ENCODE peak calls at places on chromosomes 7 and 10, in five cellular contexts. W, D, B, R and U are unnamed samples.

GRCh38 chr10:72709041-72709440 is 17.1 kb downstream of the MCU start:
- DNase-seq in B (no peak), R (no peak), W (no peak), D (no peak), U (peak)

GRCh38 chr7:133355325-133355708 is 102.4 kb downstream of the EXOC4 start:
- DNase-seq in W (no peak), R (no peak), D (no peak), B (peak), U (peak)

GRCh38 chr10:129658673-129659072 is 191.6 kb downstream of the MGMT start:
- DNase-seq in R (no peak), B (peak), W (no peak), D (no peak), U (no peak)

GRCh38 chr7:90401989-90402388 is 1.3 kb upstream of the CLDN12 start:
- DNase-seq in D (no peak), W (no peak), R (no peak), B (peak), U (peak)

GRCh38 chr10:18594574-18595156 is 56.7 kb downstream of the NSUN6 start:
- DNase-seq in W (no peak), D (no peak), B (peak), R (no peak), U (peak)

GRCh38 chr7:25953859-25954258 is 198.1 kb upstream of the NFE2L3 start:
- DNase-seq in D (no peak), B (no peak), W (no peak), R (no peak), U (no peak)

GRCh38 chr10:87860156-87860795 is 3.1 kb downstream of the KLLN start:
- DNase-seq in B (peak), W (peak), D (peak), R (no peak), U (peak)

GRCh38 chr7:133020501-133020900 is 61.4 kb downstream of the CHCHD3 start:
- DNase-seq in R (no peak), W (no peak), D (no peak), B (no peak), U (no peak)

GRCh38 chr10:122701652-122702051 is 2.0 kb upstream of the C10orf120 start:
- DNase-seq in R (no peak), W (no peak), D (no peak), B (no peak), U (no peak)

GRCh38 chr10:79468015-79468560 is 22.7 kb upstream of the ZCCHC24 start:
- DNase-seq in W (no peak), B (no peak), D (no peak), R (no peak), U (no peak)

GRCh38 chr10:59177031-59177861 is 803 bp downstream of the PHYHIPL start:
- DNase-seq in R (no peak), B (peak), D (peak), W (no peak), U (peak)

GRCh38 chr10:132337019-132337418 is 5.0 kb downstream of the LRRC27 start:
- DNase-seq in R (no peak), D (no peak), B (no peak), W (no peak), U (no peak)

GRCh38 chr10:17673517-17674051 is 29.6 kb downstream of the STAM start:
- DNase-seq in W (no peak), D (no peak), R (no peak), B (peak), U (peak)

GRCh38 chr7:90267263-90267858 is 22.4 kb downstream of the CFAP69 start:
- DNase-seq in W (no peak), B (peak), D (no peak), R (no peak), U (peak)

GRCh38 chr7:132292803-132293202 is 283.5 kb downstream of the PLXNA4 start:
- DNase-seq in B (no peak), W (no peak), R (no peak), D (no peak), U (no peak)

GRCh38 chr10:99522078-99522479 is 10.7 kb upstream of the NKX2-3 start:
- DNase-seq in B (no peak), R (no peak), W (no peak), D (no peak), U (no peak)

GRCh38 chr10:50605280-50606270 is 18.2 kb downstream of the SGMS1 start:
- DNase-seq in B (no peak), R (no peak), W (no peak), D (no peak), U (peak)

GRCh38 chr10:117621196-117621595 is 78.7 kb downstream of the EMX2 start:
- DNase-seq in B (no peak), W (no peak), D (no peak), R (no peak), U (no peak)

GRCh38 chr10:78212134-78212785 is 178.6 kb downstream of the RPS24 start:
- DNase-seq in B (peak), R (no peak), D (no peak), W (no peak), U (peak)

GRCh38 chr10:77390481-77390891 is 247.1 kb downstream of the KCNMA1 start:
- DNase-seq in R (no peak), W (no peak), D (no peak), B (no peak), U (no peak)

GRCh38 chr7:30963842-30964241 is at the start of gene GHRHR:
- DNase-seq in W (no peak), B (no peak), D (no peak), R (no peak), U (no peak)

GRCh38 chr10:78330884-78331283 is 297.2 kb downstream of the RPS24 start:
- DNase-seq in W (no peak), B (no peak), D (no peak), R (no peak), U (no peak)

GRCh38 chr7:133770863-133771492 is 356.2 kb upstream of the LRGUK start:
- DNase-seq in W (no peak), B (no peak), R (no peak), D (no peak), U (peak)

GRCh38 chr7:151379193-151379520 is 30.7 kb downstream of the WDR86 start:
- DNase-seq in R (no peak), D (no peak), B (no peak), W (no peak), U (no peak)

GRCh38 chr7:77348371-77348813 is 67.8 kb downstream of the GSAP start:
- DNase-seq in R (no peak), B (no peak), D (no peak), W (no peak), U (peak)

GRCh38 chr10:44937201-44938005 is 22.2 kb upstream of the RASSF4 start:
- DNase-seq in D (no peak), W (no peak), B (no peak), R (no peak), U (peak)

GRCh38 chr7:102089175-102090098 is 197.2 kb upstream of the SH2B2 start:
- DNase-seq in R (no peak), D (no peak), B (no peak), W (no peak), U (no peak)

GRCh38 chr10:77904110-77904860 is 22.3 kb downstream of the DLG5 start:
- DNase-seq in D (no peak), B (no peak), W (no peak), R (no peak), U (no peak)

GRCh38 chr7:2873686-2874551 is 29.8 kb upstream of the GNA12 start:
- DNase-seq in D (no peak), W (no peak), R (no peak), B (peak), U (peak)